ENCODE peak calls at places on chromosomes 16 and 17, in five cellular contexts. U is stimulated activated CD4-positive, alpha-beta T cell treated with anti-CD3 and anti-CD28 coated beads, Interleukin-1b, Interleukin-23, amount 100 ng/mL, for 4 hours; H is left ventricle myocardium superior; O is activated B cell treated with CpG ODN at 0.5 μM for 24 hours; R is T-helper 1 cell. C is an unnamed sample.

GRCh38 chr17:28912281-28912937 is 9.5 kb upstream of the DHRS13 start:
- DNase-seq in H (no peak), U (no peak), R (no peak), O (no peak), C (no peak)

GRCh38 chr16:69853481-69853880 is 91.3 kb downstream of the WWP2 start:
- DNase-seq in U (no peak), H (no peak), O (no peak), R (no peak), C (no peak)

GRCh38 chr17:182164-182751 is 808 bp upstream of the DOC2B start:
- DNase-seq in R (no peak), O (no peak), U (no peak), H (no peak), C (no peak)

GRCh38 chr17:79532107-79532790 is 78.6 kb downstream of the RBFOX3 start:
- DNase-seq in H (no peak), U (no peak), R (no peak), O (no peak), C (no peak)

GRCh38 chr17:8472663-8473062 is 37.0 kb downstream of the NDEL1 start:
- DNase-seq in R (no peak), U (no peak), H (no peak), O (no peak), C (no peak)

GRCh38 chr17:80779961-80780380 is 211.7 kb upstream of the CHMP6 start:
- DNase-seq in R (no peak), U (no peak), H (peak), O (no peak), C (no peak)

GRCh38 chr16:13856398-13856797 is 63.6 kb upstream of the ERCC4 start:
- DNase-seq in O (no peak), U (no peak), R (no peak), H (no peak), C (no peak)

GRCh38 chr17:56297142-56297541 is 143.9 kb downstream of the ANKFN1 start:
- DNase-seq in O (no peak), U (no peak), H (no peak), R (no peak), C (no peak)

GRCh38 chr16:54412777-54413455 is 126.3 kb upstream of the IRX3 start:
- DNase-seq in H (no peak), R (no peak), O (no peak), U (no peak), C (no peak)

GRCh38 chr17:39605492-39606433 is 2.0 kb downstream of the NEUROD2 start:
- DNase-seq in R (no peak), O (peak), U (no peak), H (no peak), C (no peak)

GRCh38 chr17:4241535-4241934 is 22.2 kb downstream of the ANKFY1 start:
- DNase-seq in U (no peak), R (no peak), H (no peak), O (no peak), C (no peak)

GRCh38 chr17:81083125-81083765 is 48.3 kb downstream of the BAIAP2 start:
- DNase-seq in R (no peak), U (no peak), O (no peak), H (peak), C (no peak)

GRCh38 chr17:59827721-59828477 is 64.8 kb downstream of the TUBD1 start:
- DNase-seq in H (no peak), U (no peak), R (no peak), O (no peak), C (no peak)

GRCh38 chr17:83162035-83162745 is 82.8 kb downstream of the METRNL start:
- DNase-seq in H (no peak), U (no peak), O (no peak), R (no peak), C (peak)

GRCh38 chr16:726438-727290 is at the start of the genes CCDC78 and HAGHL:
- DNase-seq in O (peak), R (peak), H (peak), U (peak), C (peak)

GRCh38 chr17:39236981-39237441 is 11.3 kb upstream of the STAC2 start:
- DNase-seq in H (no peak), U (no peak), R (no peak), O (no peak), C (no peak)

GRCh38 chr16:67544329-67544841 is 15.8 kb downstream of the RIPOR1 start:
- DNase-seq in R (no peak), O (no peak), H (peak), U (no peak), C (no peak)

GRCh38 chr17:51833620-51834019 is 324.9 kb downstream of the CA10 start:
- DNase-seq in U (no peak), O (no peak), H (no peak), R (no peak), C (no peak)

GRCh38 chr16:6665126-6665525 is 667.5 kb upstream of the RBFOX1 start:
- DNase-seq in R (no peak), O (no peak), U (no peak), H (no peak), C (no peak)

GRCh38 chr16:57308041-57308440 is 23.6 kb upstream of the PLLP start:
- DNase-seq in O (no peak), R (no peak), U (no peak), H (no peak), C (no peak)